ENCODE peak calls at places on chromosome 10, in four cellular contexts. P, Q, W and R are unnamed samples.

GRCh38 chr10:69211524-69211923 is 8.6 kb upstream of the HKDC1 start:
- DNase-seq in Q (no peak), P (no peak), W (no peak), R (no peak)

GRCh38 chr10:105679781-105680180 is 1038.7 kb downstream of the SORCS3 start:
- DNase-seq in W (no peak), Q (no peak), P (no peak), R (no peak)

GRCh38 chr10:29131952-29132820 is 156.7 kb upstream of the LYZL1 start:
- DNase-seq in W (no peak), Q (peak), P (no peak), R (no peak)

GRCh38 chr10:122044713-122045112 is 55.8 kb downstream of the TACC2 start:
- DNase-seq in P (no peak), Q (peak), W (no peak), R (no peak)

GRCh38 chr10:7417103-7417623 is 6.3 kb upstream of the SFMBT2 start:
- DNase-seq in P (no peak), W (no peak), Q (no peak), R (no peak)

GRCh38 chr10:105252908-105253307 is 611.8 kb downstream of the SORCS3 start:
- DNase-seq in W (no peak), Q (no peak), P (no peak), R (no peak)

GRCh38 chr10:5536486-5536885 is 11.7 kb downstream of the CALML3 start:
- DNase-seq in P (no peak), Q (no peak), W (no peak), R (no peak)

GRCh38 chr10:104328916-104329710 is 9.2 kb downstream of the ITPRIP start:
- DNase-seq in W (peak), Q (peak), P (peak), R (no peak)

GRCh38 chr10:32253821-32254220 is 93.1 kb downstream of the EPC1 start:
- DNase-seq in P (no peak), W (no peak), Q (peak), R (no peak)

GRCh38 chr10:32253300-32253699 is 93.7 kb downstream of the EPC1 start:
- DNase-seq in W (no peak), P (no peak), Q (peak), R (no peak)

GRCh38 chr10:96500519-96500918 is 13.2 kb downstream of the TLL2 start:
- DNase-seq in Q (no peak), P (no peak), W (no peak), R (no peak)

GRCh38 chr10:34250722-34251121 is 564.4 kb downstream of the PARD3 start:
- DNase-seq in Q (no peak), P (no peak), W (no peak), R (no peak)

GRCh38 chr10:58856508-58857240 is 319.8 kb upstream of the PHYHIPL start:
- DNase-seq in Q (peak), W (no peak), P (no peak), R (no peak)

GRCh38 chr10:66307826-66308225 is 618.0 kb upstream of the LRRTM3 start:
- DNase-seq in Q (no peak), W (no peak), P (no peak), R (no peak)

GRCh38 chr10:50896721-50897120 is 11.3 kb upstream of the A1CF start:
- DNase-seq in W (peak), P (no peak), Q (no peak), R (no peak)

GRCh38 chr10:63137306-63137705 is 4.2 kb downstream of the NRBF2 start:
- DNase-seq in P (no peak), Q (no peak), W (no peak), R (no peak)

GRCh38 chr10:112797221-112797620 is 152.8 kb upstream of the TCF7L2 start:
- DNase-seq in P (no peak), Q (no peak), W (no peak), R (no peak)

GRCh38 chr10:5970066-5970465 is 7.3 kb downstream of the IL15RA start:
- DNase-seq in P (no peak), W (no peak), Q (no peak), R (no peak)

GRCh38 chr10:98852686-98853085 is 383.0 kb downstream of the HPSE2 start:
- DNase-seq in P (no peak), W (no peak), Q (no peak), R (no peak)

GRCh38 chr10:119395287-119396007 is 147.1 kb downstream of the RGS10 start:
- DNase-seq in W (no peak), Q (no peak), P (no peak), R (no peak)

GRCh38 chr10:112373912-112374338 is at the start of gene ACSL5:
- DNase-seq in Q (no peak), W (no peak), P (no peak), R (no peak)

GRCh38 chr10:11856678-11857077 is 33.5 kb downstream of the PROSER2 start:
- DNase-seq in W (no peak), P (no peak), Q (no peak), R (no peak)

GRCh38 chr10:103759100-103759781 is 96.1 kb downstream of the SH3PXD2A start:
- DNase-seq in Q (no peak), W (no peak), P (no peak), R (no peak)

GRCh38 chr10:46520381-46520780 is 36.1 kb downstream of the GPRIN2 start:
- DNase-seq in Q (no peak), W (no peak), P (no peak), R (no peak)

GRCh38 chr10:16811292-16811691 is 5.9 kb downstream of the RSU1 start:
- DNase-seq in W (no peak), P (no peak), Q (no peak), R (no peak)

GRCh38 chr10:108301002-108301401 is 1136.5 kb upstream of the SORCS1 start:
- DNase-seq in P (no peak), Q (no peak), W (no peak), R (no peak)

GRCh38 chr10:11011966-11012365 is 5.7 kb upstream of the CELF2 start:
- DNase-seq in Q (no peak), W (no peak), P (no peak), R (no peak)

GRCh38 chr10:35324196-35324595 is 12.1 kb upstream of the CCNY start:
- DNase-seq in P (no peak), W (no peak), Q (no peak), R (no peak)

GRCh38 chr10:84306751-84307384 is 21.5 kb upstream of the CCSER2 start:
- DNase-seq in W (no peak), P (no peak), Q (no peak), R (no peak)

GRCh38 chr10:113666682-113667252 is 2.9 kb upstream of the NRAP start:
- DNase-seq in Q (no peak), W (no peak), P (no peak), R (no peak)

GRCh38 chr10:63866747-63867140 is 345.5 kb downstream of the REEP3 start:
- DNase-seq in P (no peak), W (no peak), Q (no peak), R (no peak)

GRCh38 chr10:31635415-31636065 is 293.1 kb downstream of the ARHGAP12 start:
- DNase-seq in Q (no peak), P (no peak), W (no peak), R (no peak)

GRCh38 chr10:75203724-75204123 is 6.9 kb upstream of the VDAC2 start:
- DNase-seq in Q (no peak), P (no peak), W (no peak), R (no peak)

GRCh38 chr10:92688927-92689662 is 660 bp upstream of the HHEX start:
- DNase-seq in W (peak), Q (peak), P (no peak), R (no peak)

GRCh38 chr10:79385804-79386531 is 38.7 kb downstream of the PPIF start:
- DNase-seq in Q (peak), W (no peak), P (no peak), R (no peak)

GRCh38 chr10:76492026-76492425 is 1060.6 kb downstream of the LRMDA start:
- DNase-seq in W (no peak), Q (peak), P (no peak), R (no peak)

GRCh38 chr10:88292185-88292514 is 291.0 kb downstream of the RNLS start:
- DNase-seq in Q (no peak), W (no peak), P (no peak), R (no peak)

GRCh38 chr10:111207525-111207924 is 130.7 kb downstream of the ADRA2A start:
- DNase-seq in P (peak), Q (peak), W (no peak), R (no peak)

GRCh38 chr10:12214763-12215218 is 18.8 kb downstream of the CDC123 start:
- DNase-seq in Q (no peak), W (peak), P (no peak), R (no peak)